ENCODE peak calls at places on chromosome 6, in eight cellular contexts. R is activated CD4-positive, alpha-beta T cell treated with anti-CD3 and anti-CD28 coated beads, Interleukin-2, amount 10 ng/mL, durations not matched to agents 7 days and 5 days; Q is HT1080; M is SW480; N is lower leg skin; G is MM.1S; P is substantia nigra; K is NCI-H2081. C is an unnamed sample.

GRCh38 chr6:45438849-45439406 is 61.2 kb upstream of the SUPT3H start:
- DNase-seq in K (no peak), M (peak), R (no peak), Q (peak), N (no peak), P (no peak), G (no peak), C (no peak)

GRCh38 chr6:68008445-68008844 is 626.6 kb upstream of the ADGRB3 start:
- DNase-seq in N (no peak), M (no peak), Q (peak), G (peak), R (no peak), P (no peak), K (no peak), C (no peak)

GRCh38 chr6:1842334-1842733 is 232.6 kb downstream of the FOXC1 start:
- DNase-seq in G (no peak), P (no peak), M (no peak), N (no peak), R (no peak), Q (no peak), K (no peak), C (no peak)

GRCh38 chr6:136092897-136093296 is 157.2 kb downstream of the MTFR2 start:
- DNase-seq in Q (no peak), R (no peak), G (no peak), P (no peak), K (no peak), N (no peak), M (no peak), C (no peak)

GRCh38 chr6:40852667-40853383 is 186.2 kb downstream of the UNC5CL start:
- DNase-seq in M (no peak), N (no peak), R (no peak), Q (peak), K (no peak), P (no peak), G (no peak), C (no peak)

GRCh38 chr6:111030008-111031006 is 48.5 kb downstream of the RPF2 start:
- DNase-seq in Q (no peak), R (no peak), N (no peak), K (no peak), M (no peak), P (no peak), G (no peak), C (no peak)

GRCh38 chr6:26094036-26094435 is 6.8 kb downstream of the HFE start:
- DNase-seq in Q (no peak), K (no peak), P (no peak), M (no peak), G (no peak), N (no peak), R (no peak), C (no peak)

GRCh38 chr6:116278478-116278822 is 1.3 kb downstream of the TSPYL1 start:
- DNase-seq in P (no peak), R (no peak), Q (no peak), M (no peak), N (no peak), G (no peak), K (no peak), C (no peak)

GRCh38 chr6:56657364-56657763 is 14.7 kb upstream of the DST start:
- DNase-seq in M (no peak), N (no peak), K (no peak), P (no peak), G (no peak), R (no peak), Q (no peak), C (no peak)

GRCh38 chr6:90274481-90275030 is 22.1 kb downstream of the BACH2 start:
- DNase-seq in P (no peak), R (peak), N (no peak), G (no peak), Q (no peak), K (no peak), M (no peak), C (no peak)

GRCh38 chr6:57434944-57435343 is 117.5 kb downstream of the PRIM2 start:
- DNase-seq in Q (no peak), M (no peak), R (no peak), P (no peak), N (no peak), K (no peak), G (no peak), C (no peak)

GRCh38 chr6:21953831-21954801 is 342.7 kb downstream of the PRL start:
- DNase-seq in N (no peak), K (peak), P (no peak), G (no peak), Q (peak), M (peak), R (no peak), C (no peak)

GRCh38 chr6:3379482-3380060 is 77.3 kb downstream of the SLC22A23 start:
- DNase-seq in M (peak), P (no peak), Q (no peak), G (no peak), R (no peak), K (no peak), N (no peak), C (no peak)

GRCh38 chr6:39876826-39877225 is 57.4 kb downstream of the MOCS1 start:
- DNase-seq in K (no peak), P (no peak), G (no peak), Q (no peak), N (no peak), M (no peak), R (no peak), C (no peak)

GRCh38 chr6:90286884-90287488 is 9.7 kb downstream of the BACH2 start:
- DNase-seq in M (peak), N (no peak), Q (peak), G (peak), P (no peak), K (peak), R (peak), C (peak)

GRCh38 chr6:30483677-30484279 is 5.5 kb upstream of the HLA-E start:
- DNase-seq in R (peak), K (peak), Q (peak), P (no peak), G (peak), M (peak), N (no peak), C (peak)

GRCh38 chr6:151842816-151843215 is 35.3 kb downstream of the ESR1 start:
- DNase-seq in Q (peak), G (no peak), M (no peak), P (no peak), K (no peak), N (peak), R (no peak), C (no peak)

GRCh38 chr6:37628611-37629320 is 68.9 kb downstream of the MDGA1 start:
- DNase-seq in K (no peak), P (no peak), N (no peak), Q (peak), G (no peak), R (no peak), M (no peak), C (no peak)

GRCh38 chr6:16619017-16619416 is 142.2 kb downstream of the ATXN1 start:
- DNase-seq in N (no peak), G (no peak), Q (no peak), K (no peak), M (no peak), P (no peak), R (no peak), C (no peak)

GRCh38 chr6:105587349-105588115 is 184.7 kb upstream of the PREP start:
- DNase-seq in P (no peak), M (no peak), N (no peak), G (no peak), R (peak), Q (peak), K (no peak), C (no peak)

GRCh38 chr6:116036075-116036773 is 24.5 kb downstream of the FRK start:
- DNase-seq in M (no peak), K (no peak), R (no peak), N (no peak), P (no peak), G (no peak), Q (no peak), C (no peak)

GRCh38 chr6:156471000-156471399 is 306.2 kb upstream of the ARID1B start:
- DNase-seq in G (no peak), N (no peak), R (no peak), P (no peak), K (no peak), M (no peak), Q (no peak), C (no peak)

GRCh38 chr6:12348530-12349511 is 58.7 kb downstream of the EDN1 start:
- DNase-seq in K (no peak), P (no peak), Q (peak), R (no peak), M (peak), G (no peak), N (no peak), C (peak)